ENCODE peak calls at places on chromosomes 4 and X, in five cellular contexts. One of them, this sample, is unnamed.
A peak's percentile ranks its signal among the peaks of the same experiment; 100 is the strongest.

GRCh38 chr4:77021614-77022089 is 54.1 kb downstream of the CCNI start:
- DNase-seq in GM19239: no peak
- DNase-seq in endothelial cell of umbilical vein: no peak
- DNase-seq in tibial artery: no peak
- DNase-seq in GF-D8: no peak
- DNase-seq in this sample: no peak

GRCh38 chr4:13980317-13980716 is 352.8 kb upstream of the BOD1L1 start:
- DNase-seq in GM19239: no peak
- DNase-seq in endothelial cell of umbilical vein: no peak
- DNase-seq in tibial artery: no peak
- DNase-seq in GF-D8: no peak
- DNase-seq in this sample: no peak

GRCh38 chr4:6346373-6347110 is 76.9 kb downstream of the WFS1 start:
- DNase-seq in GM19239: no peak
- DNase-seq in endothelial cell of umbilical vein: no peak
- DNase-seq in tibial artery: no peak
- DNase-seq in GF-D8: no peak
- DNase-seq in this sample: no peak

GRCh38 chr4:47342796-47343195 is 120.7 kb downstream of the COMMD8 start:
- DNase-seq in GM19239: no peak
- DNase-seq in endothelial cell of umbilical vein: no peak
- DNase-seq in tibial artery: no peak
- DNase-seq in GF-D8: no peak
- DNase-seq in this sample: no peak

GRCh38 chr4:51885371-51885770 is 42.4 kb downstream of the DCUN1D4 start:
- DNase-seq in GM19239: no peak
- DNase-seq in endothelial cell of umbilical vein: peak; percentile 40
- DNase-seq in tibial artery: no peak
- DNase-seq in GF-D8: no peak
- DNase-seq in this sample: peak; percentile 27

GRCh38 chr4:94410678-94411206 is 41.0 kb upstream of the PDLIM5 start:
- DNase-seq in GM19239: no peak
- DNase-seq in endothelial cell of umbilical vein: no peak
- DNase-seq in tibial artery: peak; percentile 86
- DNase-seq in GF-D8: no peak
- DNase-seq in this sample: peak; percentile 94

GRCh38 chrX:100449696-100450606 is 39.9 kb upstream of the PCDH19 start:
- DNase-seq in GM19239: no peak
- DNase-seq in endothelial cell of umbilical vein: peak; percentile 65
- DNase-seq in tibial artery: no peak
- DNase-seq in GF-D8: no peak
- DNase-seq in this sample: no peak

GRCh38 chr4:128782076-128782715 is 27.3 kb upstream of the JADE1 start:
- DNase-seq in GM19239: no peak
- DNase-seq in endothelial cell of umbilical vein: no peak
- DNase-seq in tibial artery: peak; percentile 51
- DNase-seq in GF-D8: no peak
- DNase-seq in this sample: peak; percentile 43

GRCh38 chr4:156779774-156780173 is 191.8 kb downstream of the PDGFC start:
- DNase-seq in GM19239: no peak
- DNase-seq in endothelial cell of umbilical vein: peak; percentile 69
- DNase-seq in tibial artery: no peak
- DNase-seq in GF-D8: no peak
- DNase-seq in this sample: no peak

This sample was measured in A673.